ENCODE peak calls at places on chromosomes 1 and 21, in six cellular contexts. One of them, this sample, is unnamed. For H3K36me3, the result is how much of the 10 kb centered on the place peaks cover.

GRCh38 chr21:45290948-45291612 is 3.4 kb upstream of the POFUT2 start:
- DNase-seq in uterus: no peak
- DNase-seq in endothelial cell of umbilical vein: no peak
- DNase-seq in left ventricle myocardium inferior: no peak
- DNase-seq in pancreas: no peak
- DNase-seq in SK-N-SH: peak
- DNase-seq in this sample: no peak

GRCh38 chr1:11531943-11532342 is 53.0 kb downstream of the DISP3 start:
- DNase-seq in uterus: no peak
- DNase-seq in endothelial cell of umbilical vein: no peak
- DNase-seq in left ventricle myocardium inferior: no peak
- DNase-seq in pancreas: no peak
- DNase-seq in SK-N-SH: no peak
- DNase-seq in this sample: no peak

GRCh38 chr1:61299468-61299867 is 217.1 kb downstream of the NFIA start:
- DNase-seq in uterus: no peak
- DNase-seq in endothelial cell of umbilical vein: peak
- DNase-seq in left ventricle myocardium inferior: no peak
- DNase-seq in pancreas: no peak
- DNase-seq in SK-N-SH: no peak
- DNase-seq in this sample: no peak

GRCh38 chr1:232958067-232958466 is 7.7 kb downstream of the NTPCR start:
- DNase-seq in uterus: no peak
- DNase-seq in endothelial cell of umbilical vein: no peak
- DNase-seq in left ventricle myocardium inferior: no peak
- DNase-seq in pancreas: no peak
- DNase-seq in SK-N-SH: no peak
- DNase-seq in this sample: no peak

GRCh38 chr21:16279658-16280581 is 550.1 kb downstream of the USP25 start:
- DNase-seq in uterus: peak
- DNase-seq in endothelial cell of umbilical vein: peak
- DNase-seq in left ventricle myocardium inferior: peak
- DNase-seq in pancreas: no peak
- DNase-seq in SK-N-SH: no peak
- DNase-seq in this sample: no peak

GRCh38 chr1:152185544-152186391 is 26.7 kb upstream of the RPTN start:
- DNase-seq in uterus: no peak
- DNase-seq in endothelial cell of umbilical vein: peak
- DNase-seq in left ventricle myocardium inferior: no peak
- DNase-seq in pancreas: peak
- DNase-seq in SK-N-SH: peak
- DNase-seq in this sample: no peak

GRCh38 chr21:43604505-43605204 is 54.6 kb downstream of the HSF2BP start:
- DNase-seq in uterus: no peak
- DNase-seq in endothelial cell of umbilical vein: no peak
- DNase-seq in left ventricle myocardium inferior: no peak
- DNase-seq in pancreas: no peak
- DNase-seq in SK-N-SH: no peak
- DNase-seq in this sample: no peak

GRCh38 chr1:116091083-116091482 is 20.1 kb upstream of the MAB21L3 start:
- DNase-seq in uterus: no peak
- DNase-seq in endothelial cell of umbilical vein: no peak
- DNase-seq in left ventricle myocardium inferior: no peak
- DNase-seq in pancreas: no peak
- DNase-seq in SK-N-SH: no peak
- DNase-seq in this sample: no peak

GRCh38 chr1:162235261-162235780 is 141.3 kb downstream of the SPATA46 start:
- DNase-seq in uterus: no peak
- DNase-seq in endothelial cell of umbilical vein: no peak
- DNase-seq in left ventricle myocardium inferior: no peak
- DNase-seq in pancreas: no peak
- DNase-seq in SK-N-SH: no peak
- DNase-seq in this sample: peak

GRCh38 chr21:37227071-37228002 is 39.8 kb downstream of the VPS26C start:
- DNase-seq in uterus: no peak
- DNase-seq in endothelial cell of umbilical vein: no peak
- DNase-seq in left ventricle myocardium inferior: no peak
- DNase-seq in pancreas: no peak
- DNase-seq in SK-N-SH: no peak
- DNase-seq in this sample: no peak
- H3K36me3 ChIP-seq in uterus: under half
- H3K36me3 ChIP-seq in endothelial cell of umbilical vein: under half
- H3K36me3 ChIP-seq in left ventricle myocardium inferior: half or more
- H3K36me3 ChIP-seq in pancreas: half or more
- H3K36me3 ChIP-seq in SK-N-SH: half or more
- H3K36me3 ChIP-seq in this sample: under half

GRCh38 chr1:1565340-1565739 is 9.3 kb downstream of the SSU72 start:
- DNase-seq in uterus: no peak
- DNase-seq in endothelial cell of umbilical vein: no peak
- DNase-seq in left ventricle myocardium inferior: no peak
- DNase-seq in pancreas: no peak
- DNase-seq in SK-N-SH: no peak
- DNase-seq in this sample: no peak

GRCh38 chr1:1567831-1568380 is 6.8 kb downstream of the SSU72 start:
- DNase-seq in uterus: no peak
- DNase-seq in endothelial cell of umbilical vein: no peak
- DNase-seq in left ventricle myocardium inferior: no peak
- DNase-seq in pancreas: no peak
- DNase-seq in SK-N-SH: no peak
- DNase-seq in this sample: no peak

GRCh38 chr1:1569341-1569740 is 5.3 kb downstream of the SSU72 start:
- DNase-seq in uterus: no peak
- DNase-seq in endothelial cell of umbilical vein: no peak
- DNase-seq in left ventricle myocardium inferior: no peak
- DNase-seq in pancreas: no peak
- DNase-seq in SK-N-SH: no peak
- DNase-seq in this sample: no peak

GRCh38 chr1:1564278-1564677 is 10.4 kb downstream of the SSU72 start:
- DNase-seq in uterus: no peak
- DNase-seq in endothelial cell of umbilical vein: no peak
- DNase-seq in left ventricle myocardium inferior: no peak
- DNase-seq in pancreas: no peak
- DNase-seq in SK-N-SH: no peak
- DNase-seq in this sample: no peak

DNA sequence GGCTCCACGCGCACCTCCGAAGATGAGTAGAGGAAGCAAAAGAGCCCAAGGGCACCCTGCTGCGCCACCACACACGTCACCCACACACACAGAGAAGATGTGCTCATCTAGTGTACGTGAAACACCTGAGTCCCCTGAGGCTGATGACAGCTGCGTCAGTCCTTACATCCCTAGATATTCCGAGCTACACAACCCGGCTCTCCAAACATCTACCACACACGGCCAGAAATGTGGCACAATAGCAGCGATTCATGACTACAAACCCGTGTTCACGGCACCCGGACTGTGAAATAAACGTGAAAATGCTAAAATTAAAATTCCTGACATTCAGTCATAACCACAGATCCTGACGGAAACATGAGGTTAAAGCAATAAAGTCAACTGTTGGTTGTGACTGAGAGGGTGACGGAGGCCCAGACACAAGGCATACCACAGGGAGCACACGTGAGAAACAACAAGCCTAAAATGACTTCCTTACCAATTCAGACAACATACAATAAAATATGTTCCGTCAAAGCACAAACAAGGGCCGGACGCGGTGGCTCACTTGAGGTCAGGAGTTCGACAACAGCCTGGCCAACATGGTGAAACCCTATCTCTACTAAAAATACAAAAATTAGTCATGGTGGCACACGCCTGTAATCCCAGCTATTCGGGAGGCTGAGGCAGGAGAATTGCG is 7.4 kb downstream of the SSU72 start:
- DNase-seq in uterus: no peak
- DNase-seq in endothelial cell of umbilical vein: peak
- DNase-seq in left ventricle myocardium inferior: no peak
- DNase-seq in pancreas: no peak
- DNase-seq in SK-N-SH: no peak
- DNase-seq in this sample: no peak
- H3K36me3 ChIP-seq in uterus: under half
- H3K36me3 ChIP-seq in endothelial cell of umbilical vein: under half
- H3K36me3 ChIP-seq in left ventricle myocardium inferior: under half
- H3K36me3 ChIP-seq in pancreas: under half
- H3K36me3 ChIP-seq in SK-N-SH: under half
- H3K36me3 ChIP-seq in this sample: under half

DNA sequence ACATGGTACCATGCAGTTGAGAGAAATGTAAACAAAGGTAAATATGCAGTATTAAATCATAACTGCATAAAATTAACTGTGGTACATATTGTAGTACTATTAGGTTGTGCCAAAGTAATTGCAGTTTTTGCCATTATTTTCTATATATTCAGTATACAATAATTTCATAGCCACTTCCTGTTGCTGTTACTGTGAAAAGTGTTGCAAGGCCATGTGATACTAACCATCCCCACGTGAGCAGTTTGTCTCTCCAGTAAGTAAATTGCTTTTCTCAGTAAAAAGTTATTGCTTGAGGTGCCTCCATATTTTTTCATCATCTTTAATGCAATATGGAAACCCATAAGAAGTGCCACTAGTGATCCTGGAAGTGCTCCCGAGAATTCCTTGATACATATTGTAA is 19.6 kb upstream of the METTL18 start:
- DNase-seq in uterus: no peak
- DNase-seq in endothelial cell of umbilical vein: no peak
- DNase-seq in left ventricle myocardium inferior: no peak
- DNase-seq in pancreas: no peak
- DNase-seq in SK-N-SH: no peak
- DNase-seq in this sample: no peak
- H3K36me3 ChIP-seq in uterus: under half
- H3K36me3 ChIP-seq in endothelial cell of umbilical vein: under half
- H3K36me3 ChIP-seq in left ventricle myocardium inferior: under half
- H3K36me3 ChIP-seq in pancreas: under half
- H3K36me3 ChIP-seq in SK-N-SH: under half
- H3K36me3 ChIP-seq in this sample: under half

GRCh38 chr1:35463232-35463631 is 94.0 kb downstream of the KIAA0319L start:
- DNase-seq in uterus: no peak
- DNase-seq in endothelial cell of umbilical vein: no peak
- DNase-seq in left ventricle myocardium inferior: no peak
- DNase-seq in pancreas: no peak
- DNase-seq in SK-N-SH: no peak
- DNase-seq in this sample: no peak

GRCh38 chr1:35460796-35461195 is 96.4 kb downstream of the KIAA0319L start:
- DNase-seq in uterus: no peak
- DNase-seq in endothelial cell of umbilical vein: no peak
- DNase-seq in left ventricle myocardium inferior: no peak
- DNase-seq in pancreas: no peak
- DNase-seq in SK-N-SH: no peak
- DNase-seq in this sample: no peak

GRCh38 chr1:35466120-35466519 is 91.1 kb downstream of the KIAA0319L start:
- DNase-seq in uterus: no peak
- DNase-seq in endothelial cell of umbilical vein: no peak
- DNase-seq in left ventricle myocardium inferior: no peak
- DNase-seq in pancreas: no peak
- DNase-seq in SK-N-SH: no peak
- DNase-seq in this sample: no peak

DNA sequence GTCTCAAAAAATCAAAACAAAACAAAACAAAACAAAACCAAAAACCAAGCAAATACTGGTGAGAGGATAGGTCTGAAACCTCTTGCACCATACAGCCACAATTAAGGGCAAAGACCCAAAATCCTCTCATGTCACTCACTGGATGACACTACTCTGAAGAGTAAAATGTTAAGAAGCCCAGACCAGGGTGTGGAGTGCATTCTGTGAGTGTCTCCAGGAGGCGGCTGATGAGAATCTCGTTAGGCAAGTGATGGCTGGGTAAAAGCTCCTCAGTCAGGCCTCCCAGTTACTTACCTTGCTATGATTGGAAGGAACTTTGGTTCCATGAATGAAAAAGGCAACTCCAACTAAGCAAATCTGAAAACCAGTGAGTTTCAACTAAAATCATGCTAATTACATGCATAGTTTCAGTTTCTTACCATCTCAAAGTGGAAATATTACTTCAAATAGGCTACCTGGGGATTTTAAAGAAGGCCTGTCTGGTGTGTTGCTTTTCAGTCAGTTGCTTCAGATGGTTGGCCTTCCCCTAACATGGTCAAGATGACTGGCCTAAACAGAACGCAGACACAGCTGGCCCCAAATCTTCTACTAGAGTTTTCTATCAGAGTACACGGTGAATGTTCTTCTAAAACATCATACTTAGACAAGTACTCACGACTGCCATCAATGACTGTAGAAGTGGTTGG is 95.1 kb downstream of the KIAA0319L start:
- DNase-seq in uterus: no peak
- DNase-seq in endothelial cell of umbilical vein: no peak
- DNase-seq in left ventricle myocardium inferior: no peak
- DNase-seq in pancreas: no peak
- DNase-seq in SK-N-SH: no peak
- DNase-seq in this sample: no peak
- H3K36me3 ChIP-seq in uterus: under half
- H3K36me3 ChIP-seq in endothelial cell of umbilical vein: under half
- H3K36me3 ChIP-seq in left ventricle myocardium inferior: half or more
- H3K36me3 ChIP-seq in pancreas: under half
- H3K36me3 ChIP-seq in SK-N-SH: under half
- H3K36me3 ChIP-seq in this sample: under half

DNA sequence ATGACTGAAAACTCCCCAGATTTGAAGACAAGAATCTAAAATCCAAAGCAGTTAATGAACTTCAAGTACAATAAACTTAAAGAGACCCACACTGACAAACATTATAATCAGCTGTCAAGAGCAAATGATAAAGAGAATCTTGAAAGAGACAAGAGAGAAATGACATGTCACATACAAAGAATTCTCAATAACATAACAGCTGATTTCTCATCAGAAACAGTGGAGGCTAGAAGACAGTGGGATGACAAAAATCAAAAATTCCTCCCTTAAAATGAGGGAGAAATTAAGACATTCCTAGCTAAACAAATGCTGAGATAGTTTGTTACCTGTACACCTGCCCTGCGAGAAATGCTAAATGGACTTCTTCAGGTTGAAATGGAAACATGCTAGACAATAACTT is 36.0 kb upstream of the COA6 start:
- DNase-seq in uterus: no peak
- DNase-seq in endothelial cell of umbilical vein: no peak
- DNase-seq in left ventricle myocardium inferior: no peak
- DNase-seq in pancreas: no peak
- DNase-seq in SK-N-SH: no peak
- DNase-seq in this sample: no peak
- H3K36me3 ChIP-seq in uterus: under half
- H3K36me3 ChIP-seq in endothelial cell of umbilical vein: under half
- H3K36me3 ChIP-seq in left ventricle myocardium inferior: under half
- H3K36me3 ChIP-seq in pancreas: under half
- H3K36me3 ChIP-seq in SK-N-SH: under half
- H3K36me3 ChIP-seq in this sample: under half